ENCODE peak calls at places on chromosomes 1 and 21, in four cellular contexts. D is sigmoid colon, V is spleen, E is neural progenitor cell. C is an unnamed sample.

GRCh38 chr1:152225678-152226077 is 1.7 kb upstream of the HRNR start:
- DNase-seq in V (no peak), D (no peak), E (no peak), C (no peak)

GRCh38 chr21:38470762-38471161 is 27.5 kb downstream of the ERG start:
- DNase-seq in E (no peak), V (no peak), D (no peak), C (no peak)

GRCh38 chr1:211897011-211897410 is 66.4 kb upstream of the LPGAT1 start:
- DNase-seq in D (no peak), E (no peak), V (no peak), C (no peak)

GRCh38 chr1:178238722-178239510 is 145.0 kb downstream of the RASAL2 start:
- DNase-seq in E (no peak), V (no peak), D (no peak), C (no peak)

GRCh38 chr1:161956097-161956496 is 67.6 kb downstream of the OLFML2B start:
- DNase-seq in V (no peak), D (no peak), E (no peak), C (no peak)

GRCh38 chr1:218584418-218585155 is 239.5 kb downstream of the TGFB2 start:
- DNase-seq in D (no peak), E (no peak), V (no peak), C (no peak)

GRCh38 chr1:225710804-225711203 is 57.9 kb upstream of the ENAH start:
- DNase-seq in D (peak; percentile 67), E (no peak), V (no peak), C (no peak)

GRCh38 chr1:181190362-181191035 is 102.0 kb downstream of the IER5 start:
- DNase-seq in D (no peak), V (no peak), E (no peak), C (no peak)

GRCh38 chr1:203649551-203650011 is 22.9 kb downstream of the ATP2B4 start:
- DNase-seq in E (no peak), D (no peak), V (no peak), C (no peak)

GRCh38 chr1:81800741-81801031 is at the start of gene ADGRL2:
- DNase-seq in D (peak; percentile 70), V (no peak), E (no peak), C (peak; percentile 73)

GRCh38 chr1:36174716-36175115 is 18.8 kb downstream of the MAP7D1 start:
- DNase-seq in V (no peak), D (no peak), E (no peak), C (no peak)

GRCh38 chr1:94633051-94633450 is 91.5 kb upstream of the F3 start:
- DNase-seq in D (no peak), V (no peak), E (no peak), C (no peak)

GRCh38 chr1:55426619-55427018 is 211.5 kb upstream of the USP24 start:
- DNase-seq in E (no peak), D (no peak), V (no peak), C (no peak)

GRCh38 chr1:55427576-55427975 is 212.4 kb upstream of the USP24 start:
- DNase-seq in D (no peak), E (no peak), V (no peak), C (no peak)

GRCh38 chr1:55428944-55429931 is 214.1 kb upstream of the USP24 start:
- DNase-seq in E (no peak), D (peak; percentile 70), V (no peak), C (peak; percentile 63)

GRCh38 chr1:55426156-55426555 is 211.0 kb upstream of the USP24 start:
- DNase-seq in V (no peak), E (no peak), D (no peak), C (no peak)

GRCh38 chr1:55428236-55428635 is 213.1 kb upstream of the USP24 start:
- DNase-seq in D (no peak), E (no peak), V (no peak), C (no peak)
- H3K27ac ChIP-seq in D (peak overlapping the region; percentile 12), E (no peak overlapping the region), V (no peak overlapping the region), C (peak overlapping the region; percentile 67)

GRCh38 chr1:235320521-235321179 is 7.3 kb downstream of the ARID4B start:
- DNase-seq in E (no peak), V (no peak), D (no peak), C (no peak)
- H3K4me1 ChIP-seq in E (peaks cover 12% of the 10 kb centered on the region), V (peaks cover 92% of the 10 kb centered on the region), D (peaks cover 45% of the 10 kb centered on the region), C (peaks cover 28% of the 10 kb centered on the region)

DNA sequence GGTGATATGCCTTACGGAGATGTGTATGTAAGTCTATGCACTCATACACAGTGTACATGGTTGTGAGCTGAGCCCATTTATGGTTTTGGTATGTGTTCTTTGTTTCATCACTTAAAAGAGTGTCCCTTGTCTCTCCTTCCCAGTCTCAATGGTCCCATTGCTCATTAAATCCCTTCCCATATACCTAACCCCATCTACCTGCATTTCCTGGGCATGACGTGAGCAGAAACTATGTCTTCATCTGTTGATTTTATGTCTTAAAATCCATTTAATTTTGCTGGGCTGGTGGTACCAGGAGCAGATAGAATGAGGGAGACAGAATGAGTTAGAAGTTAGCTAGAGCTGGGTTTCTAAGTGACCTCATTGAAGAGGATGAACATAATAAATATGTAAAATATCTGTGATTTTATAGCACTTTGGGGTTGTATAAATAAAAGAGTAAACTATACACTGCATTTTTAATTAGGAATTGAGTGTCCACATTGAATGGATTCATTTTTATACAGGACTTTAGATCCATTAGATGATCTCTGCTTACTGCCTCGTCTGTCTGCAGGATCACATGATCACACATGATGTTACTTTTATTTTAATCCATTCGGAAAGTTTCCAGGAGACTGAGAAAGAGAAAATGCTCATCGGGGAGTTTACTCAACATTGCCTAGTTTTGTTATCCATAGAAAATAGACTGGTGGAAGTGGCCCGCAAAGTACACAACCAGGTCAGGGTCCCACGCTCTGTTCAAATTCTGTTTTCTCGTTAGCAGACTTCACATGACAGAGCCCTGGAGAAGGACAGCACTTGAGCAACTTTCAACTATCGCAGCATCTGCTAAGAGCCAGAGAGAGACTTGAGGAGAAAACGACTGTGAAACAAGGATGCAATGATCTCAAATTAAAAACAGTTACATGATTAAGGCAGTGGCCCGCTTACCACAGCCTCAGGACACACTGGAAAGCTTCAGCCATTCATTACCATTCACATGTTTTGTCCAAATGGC is 44.5 kb downstream of the ADAMTS1 start:
- DNase-seq in E (no peak), V (no peak), D (peak; percentile 71), C (no peak)
- TF ChIP-seq CTCF in E (no peak), V (no peak), D (no peak), C (no peak)

GRCh38 chr1:43849670-43850069 is 83.9 kb upstream of the ARTN start:
- DNase-seq in E (no peak), V (no peak), D (no peak), C (no peak)
- H3K27ac ChIP-seq in E (no peak overlapping the region), V (no peak overlapping the region), D (no peak overlapping the region), C (no peak overlapping the region)

GRCh38 chr1:42420911-42421585 is 34.8 kb downstream of the ZMYND12 start:
- DNase-seq in E (peak; percentile 22), V (no peak), D (peak; percentile 90), C (no peak)

GRCh38 chr1:42419449-42419848 is 36.4 kb downstream of the ZMYND12 start:
- DNase-seq in E (no peak), V (no peak), D (peak; percentile 94), C (no peak)

GRCh38 chr1:42418516-42418915 is 37.3 kb downstream of the ZMYND12 start:
- DNase-seq in V (no peak), E (peak; percentile 53), D (no peak), C (no peak)

GRCh38 chr1:42422672-42423236 is 33.1 kb downstream of the ZMYND12 start:
- DNase-seq in E (no peak), D (no peak), V (no peak), C (no peak)

DNA sequence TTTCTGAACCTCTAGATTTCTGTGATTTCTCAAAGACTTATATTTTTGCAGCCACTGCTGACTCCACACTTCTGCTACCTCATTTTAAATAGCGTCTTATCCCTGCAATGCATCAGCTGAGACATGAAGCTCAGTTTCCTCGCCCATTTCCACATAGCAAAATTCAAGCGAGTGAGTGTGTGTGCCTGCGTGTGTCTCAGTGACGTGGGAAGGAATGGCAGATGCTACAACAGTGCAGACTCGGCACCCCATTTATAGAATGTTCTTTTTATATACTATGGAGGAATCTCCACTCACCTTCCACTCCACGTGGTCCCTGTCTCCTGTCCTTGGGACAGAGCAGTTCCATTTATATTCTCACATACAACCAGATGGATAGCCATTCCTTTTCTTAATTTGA is 35.7 kb downstream of the ZMYND12 start:
- DNase-seq in D (peak; percentile 75), V (no peak), E (no peak), C (no peak)
- H3K4me1 ChIP-seq in D (peaks cover 34% of the 10 kb centered on the region), V (no peaks in the 10 kb centered on the region), E (peaks cover 18% of the 10 kb centered on the region), C (peaks cover 12% of the 10 kb centered on the region)

GRCh38 chr1:240385985-240386978 is 225.7 kb downstream of the GREM2 start:
- DNase-seq in D (no peak), E (no peak), V (no peak), C (no peak)

GRCh38 chr1:240387036-240387435 is 224.9 kb downstream of the GREM2 start:
- DNase-seq in V (no peak), D (no peak), E (no peak), C (no peak)

DNA sequence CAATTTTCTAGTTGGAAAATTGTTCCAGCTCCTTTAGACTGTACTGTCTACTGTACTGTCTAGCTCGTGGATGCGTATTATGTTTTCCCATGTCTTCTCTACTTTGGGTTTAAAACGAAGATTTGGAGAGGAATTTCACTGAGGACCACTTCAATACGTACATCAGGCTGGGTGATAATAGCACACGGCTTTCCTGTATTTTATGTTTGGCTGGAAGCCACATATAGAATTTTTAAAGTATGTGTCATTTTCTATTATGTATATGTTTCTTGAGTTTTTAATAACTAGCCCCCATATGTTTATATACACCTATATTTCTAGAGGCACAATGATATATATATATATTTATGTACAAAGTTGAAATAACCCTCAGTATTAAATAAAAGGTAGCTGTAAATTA is 226.4 kb downstream of the GREM2 start:
- DNase-seq in V (no peak), E (no peak), D (no peak), C (no peak)
- TF ChIP-seq CTCF in V (no peak), E (no peak), D (no peak), C (no peak)

GRCh38 chr1:31574749-31575372 is 1.5 kb upstream of the TINAGL1 start:
- DNase-seq in E (peak; percentile 1), D (no peak), V (no peak), C (no peak)

GRCh38 chr1:31577515-31578191 is 1.3 kb downstream of the TINAGL1 start:
- DNase-seq in D (peak; percentile 78), V (no peak), E (no peak), C (peak; percentile 57)

GRCh38 chr1:31576201-31576669 is at the start of gene TINAGL1:
- DNase-seq in D (peak; percentile 81), V (no peak), E (peak; percentile 52), C (peak; percentile 85)

GRCh38 chr1:31576743-31577455 is 584 bp downstream of the TINAGL1 start:
- DNase-seq in E (no peak), V (no peak), D (peak; percentile 62), C (peak; percentile 66)

GRCh38 chr1:31575373-31576140 is 758 bp upstream of the TINAGL1 start:
- DNase-seq in V (no peak), D (peak; percentile 65), E (peak; percentile 4), C (peak; percentile 84)
- H3K27ac ChIP-seq in V (peak overlapping the region; percentile 92), D (peak overlapping the region; percentile 96), E (no peak overlapping the region), C (peak overlapping the region; percentile 76)